ENCODE peak calls at places on chromosomes 12 and 14, in four cellular contexts. L, C, W and P are unnamed samples.

GRCh38 chr12:105539735-105540134 is 209.2 kb downstream of the C12orf75 start:
- DNase-seq in C (no peak), W (no peak), L (no peak), P (no peak)

GRCh38 chr14:51676549-51676948 is 24.8 kb downstream of the FRMD6 start:
- DNase-seq in L (no peak), C (no peak), W (no peak), P (no peak)

GRCh38 chr14:59631237-59631636 is 54.6 kb upstream of the CCDC175 start:
- DNase-seq in L (no peak), W (no peak), C (no peak), P (no peak)

GRCh38 chr14:60655898-60656754 is 6.8 kb upstream of the SIX1 start:
- DNase-seq in W (no peak), C (no peak), L (no peak), P (no peak)

GRCh38 chr14:25003537-25003936 is 46.4 kb downstream of the STXBP6 start:
- DNase-seq in C (no peak), L (no peak), W (peak; percentile 4), P (no peak)

GRCh38 chr12:123075092-123075491 is 75.8 kb downstream of the PITPNM2 start:
- DNase-seq in L (no peak), W (no peak), C (peak; percentile 43), P (no peak)

GRCh38 chr14:78725086-78725485 is 554.9 kb downstream of the NRXN3 start:
- DNase-seq in L (no peak), W (no peak), C (no peak), P (no peak)

GRCh38 chr14:103733651-103734050 is 18.0 kb downstream of the ZFYVE21 start:
- DNase-seq in C (no peak), W (no peak), L (no peak), P (no peak)

GRCh38 chr12:19025582-19025981 is 104.0 kb upstream of the PLEKHA5 start:
- DNase-seq in W (no peak), C (no peak), L (no peak), P (no peak)

GRCh38 chr12:121740847-121741246 is 28.3 kb downstream of the TMEM120B start:
- DNase-seq in C (no peak), L (no peak), W (no peak), P (no peak)

GRCh38 chr14:50972734-50973133 is 28.5 kb upstream of the PYGL start:
- DNase-seq in L (no peak), C (no peak), W (no peak), P (no peak)

GRCh38 chr12:20274008-20274407 is 94.3 kb upstream of the PDE3A start:
- DNase-seq in L (no peak), C (no peak), W (no peak), P (no peak)

GRCh38 chr12:132319991-132320570 is 9.3 kb downstream of the GALNT9 start:
- DNase-seq in C (no peak), L (no peak), W (no peak), P (no peak)